ENCODE peak calls at places on chromosomes 1 and 21, in nine cellular contexts. One of them, this sample, is unnamed.
A peak's percentile ranks its signal among the peaks of the same experiment; 100 is the strongest.

GRCh38 chr1:47444578-47445465 is 7.0 kb downstream of the FOXD2 start:
- DNase-seq in fibroblast of the aortic adventitia: no peak
- DNase-seq in WTC11: peak; percentile 55
- DNase-seq in AG04450: no peak
- DNase-seq in osteocyte: no peak
- DNase-seq in left ventricle myocardium inferior: no peak
- DNase-seq in PC-3: no peak
- DNase-seq in hepatocyte: no peak
- DNase-seq in mesothelial cell of epicardium: peak; percentile 58
- DNase-seq in this sample: no peak

GRCh38 chr1:226212545-226212944 is 10.9 kb upstream of the MIXL1 start:
- DNase-seq in left ventricle myocardium inferior: no peak
- DNase-seq in WTC11: no peak
- DNase-seq in fibroblast of the aortic adventitia: no peak
- DNase-seq in osteocyte: no peak
- DNase-seq in AG04450: no peak
- DNase-seq in PC-3: no peak
- DNase-seq in hepatocyte: no peak
- DNase-seq in mesothelial cell of epicardium: no peak
- DNase-seq in this sample: no peak

GRCh38 chr1:6899621-6900020 is 114.4 kb downstream of the CAMTA1 start:
- DNase-seq in hepatocyte: no peak
- DNase-seq in mesothelial cell of epicardium: no peak
- DNase-seq in left ventricle myocardium inferior: no peak
- DNase-seq in AG04450: no peak
- DNase-seq in fibroblast of the aortic adventitia: no peak
- DNase-seq in PC-3: no peak
- DNase-seq in WTC11: no peak
- DNase-seq in osteocyte: no peak
- DNase-seq in this sample: no peak

GRCh38 chr1:22957066-22957465 is 15.6 kb downstream of the LACTBL1 start:
- DNase-seq in osteocyte: no peak
- DNase-seq in WTC11: no peak
- DNase-seq in left ventricle myocardium inferior: no peak
- DNase-seq in fibroblast of the aortic adventitia: no peak
- DNase-seq in PC-3: no peak
- DNase-seq in hepatocyte: no peak
- DNase-seq in AG04450: no peak
- DNase-seq in mesothelial cell of epicardium: no peak
- DNase-seq in this sample: no peak

GRCh38 chr21:45615145-45615711 is 28.3 kb upstream of the PCBP3 start:
- DNase-seq in hepatocyte: no peak
- DNase-seq in fibroblast of the aortic adventitia: peak; percentile 33
- DNase-seq in osteocyte: no peak
- DNase-seq in PC-3: peak; percentile 41
- DNase-seq in mesothelial cell of epicardium: no peak
- DNase-seq in AG04450: no peak
- DNase-seq in WTC11: no peak
- DNase-seq in left ventricle myocardium inferior: no peak
- DNase-seq in this sample: no peak

GRCh38 chr1:226975909-226976670 is 36.0 kb downstream of the COQ8A start:
- DNase-seq in PC-3: no peak
- DNase-seq in mesothelial cell of epicardium: no peak
- DNase-seq in AG04450: no peak
- DNase-seq in fibroblast of the aortic adventitia: no peak
- DNase-seq in hepatocyte: no peak
- DNase-seq in left ventricle myocardium inferior: no peak
- DNase-seq in osteocyte: peak; percentile 77
- DNase-seq in WTC11: no peak
- DNase-seq in this sample: no peak

GRCh38 chr1:170732262-170732595 is 68.3 kb downstream of the PRRX1 start:
- DNase-seq in hepatocyte: no peak
- DNase-seq in mesothelial cell of epicardium: no peak
- DNase-seq in AG04450: no peak
- DNase-seq in WTC11: no peak
- DNase-seq in left ventricle myocardium inferior: no peak
- DNase-seq in fibroblast of the aortic adventitia: peak; percentile 44
- DNase-seq in osteocyte: no peak
- DNase-seq in PC-3: no peak
- DNase-seq in this sample: no peak

GRCh38 chr1:32903991-32904776 is 3.0 kb upstream of the TMEM54 start:
- DNase-seq in mesothelial cell of epicardium: no peak
- DNase-seq in PC-3: no peak
- DNase-seq in AG04450: no peak
- DNase-seq in fibroblast of the aortic adventitia: no peak
- DNase-seq in osteocyte: no peak
- DNase-seq in left ventricle myocardium inferior: no peak
- DNase-seq in hepatocyte: no peak
- DNase-seq in WTC11: no peak
- DNase-seq in this sample: no peak

GRCh38 chr1:39183503-39184353 is 20.8 kb upstream of the MACF1 start:
- DNase-seq in hepatocyte: peak; percentile 89
- DNase-seq in PC-3: peak; percentile 98
- DNase-seq in WTC11: peak; percentile 52
- DNase-seq in osteocyte: no peak
- DNase-seq in mesothelial cell of epicardium: no peak
- DNase-seq in fibroblast of the aortic adventitia: peak; percentile 47
- DNase-seq in AG04450: no peak
- DNase-seq in left ventricle myocardium inferior: no peak
- DNase-seq in this sample: peak; percentile 85

GRCh38 chr21:39660596-39660995 is 47.9 kb downstream of the B3GALT5 start:
- DNase-seq in AG04450: peak; percentile 73
- DNase-seq in WTC11: no peak
- DNase-seq in PC-3: peak; percentile 61
- DNase-seq in left ventricle myocardium inferior: peak; percentile 45
- DNase-seq in hepatocyte: peak; percentile 79
- DNase-seq in osteocyte: peak; percentile 46
- DNase-seq in fibroblast of the aortic adventitia: peak; percentile 63
- DNase-seq in mesothelial cell of epicardium: peak; percentile 67
- DNase-seq in this sample: no peak

GRCh38 chr1:41345434-41346075 is 15.7 kb upstream of the FOXO6 start:
- DNase-seq in AG04450: no peak
- DNase-seq in WTC11: no peak
- DNase-seq in PC-3: no peak
- DNase-seq in hepatocyte: no peak
- DNase-seq in fibroblast of the aortic adventitia: peak; percentile 11
- DNase-seq in osteocyte: no peak
- DNase-seq in left ventricle myocardium inferior: no peak
- DNase-seq in mesothelial cell of epicardium: peak; percentile 27
- DNase-seq in this sample: no peak

GRCh38 chr1:16111771-16112557 is 38.5 kb upstream of the FAM131C start:
- DNase-seq in PC-3: no peak
- DNase-seq in left ventricle myocardium inferior: no peak
- DNase-seq in hepatocyte: peak; percentile 73
- DNase-seq in mesothelial cell of epicardium: no peak
- DNase-seq in WTC11: no peak
- DNase-seq in AG04450: peak; percentile 53
- DNase-seq in fibroblast of the aortic adventitia: peak; percentile 90
- DNase-seq in osteocyte: no peak
- DNase-seq in this sample: no peak

GRCh38 chr1:200226268-200226968 is 183.4 kb downstream of the ZNF281 start:
- DNase-seq in left ventricle myocardium inferior: no peak
- DNase-seq in mesothelial cell of epicardium: no peak
- DNase-seq in fibroblast of the aortic adventitia: peak; percentile 45
- DNase-seq in osteocyte: no peak
- DNase-seq in WTC11: no peak
- DNase-seq in AG04450: no peak
- DNase-seq in PC-3: no peak
- DNase-seq in hepatocyte: no peak
- DNase-seq in this sample: peak; percentile 54

DNA sequence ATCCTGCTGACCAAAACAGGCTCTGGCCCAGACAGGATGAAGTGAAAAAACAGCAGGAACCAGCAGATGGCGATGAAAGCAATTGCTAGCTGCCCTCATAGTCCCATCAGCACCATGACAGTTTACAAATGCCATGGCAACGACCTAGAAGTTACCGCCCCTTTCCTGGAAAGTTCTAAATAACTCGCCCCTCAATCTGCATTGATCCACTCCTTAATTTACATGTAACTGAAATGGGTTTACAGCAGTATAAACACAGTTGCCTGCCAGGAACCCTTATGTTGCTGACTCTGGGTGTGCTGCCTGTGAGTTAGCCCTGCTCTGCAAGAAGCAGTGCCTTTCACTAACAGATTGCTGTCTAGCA is 65.5 kb upstream of the CR1L start:
- DNase-seq in osteocyte: no peak
- DNase-seq in WTC11: peak; percentile 72
- DNase-seq in fibroblast of the aortic adventitia: peak; percentile 64
- DNase-seq in left ventricle myocardium inferior: no peak
- DNase-seq in hepatocyte: peak; percentile 73
- DNase-seq in AG04450: peak; percentile 8
- DNase-seq in PC-3: peak; percentile 92
- DNase-seq in mesothelial cell of epicardium: no peak
- DNase-seq in this sample: peak; percentile 75
- TF ChIP-seq CTCF in osteocyte: peak; percentile 55
- TF ChIP-seq CTCF in WTC11: peak; percentile 24
- TF ChIP-seq CTCF in fibroblast of the aortic adventitia: peak; percentile 64
- TF ChIP-seq CTCF in left ventricle myocardium inferior: peak; percentile 53
- TF ChIP-seq CTCF in hepatocyte: peak; percentile 65
- TF ChIP-seq CTCF in AG04450: peak; percentile 58
- TF ChIP-seq CTCF in PC-3: peak; percentile 91
- TF ChIP-seq CTCF in mesothelial cell of epicardium: no peak
- TF ChIP-seq CTCF in this sample: peak; percentile 81

GRCh38 chr1:61756773-61757172 is 14.5 kb downstream of the PATJ start:
- DNase-seq in PC-3: no peak
- DNase-seq in osteocyte: no peak
- DNase-seq in mesothelial cell of epicardium: no peak
- DNase-seq in AG04450: no peak
- DNase-seq in fibroblast of the aortic adventitia: no peak
- DNase-seq in left ventricle myocardium inferior: no peak
- DNase-seq in WTC11: no peak
- DNase-seq in hepatocyte: no peak
- DNase-seq in this sample: no peak
- TF ChIP-seq CTCF in PC-3: no peak
- TF ChIP-seq CTCF in osteocyte: no peak
- TF ChIP-seq CTCF in mesothelial cell of epicardium: no peak
- TF ChIP-seq CTCF in AG04450: no peak
- TF ChIP-seq CTCF in fibroblast of the aortic adventitia: no peak
- TF ChIP-seq CTCF in left ventricle myocardium inferior: no peak
- TF ChIP-seq CTCF in WTC11: no peak
- TF ChIP-seq CTCF in hepatocyte: no peak
- TF ChIP-seq CTCF in this sample: no peak

DNA sequence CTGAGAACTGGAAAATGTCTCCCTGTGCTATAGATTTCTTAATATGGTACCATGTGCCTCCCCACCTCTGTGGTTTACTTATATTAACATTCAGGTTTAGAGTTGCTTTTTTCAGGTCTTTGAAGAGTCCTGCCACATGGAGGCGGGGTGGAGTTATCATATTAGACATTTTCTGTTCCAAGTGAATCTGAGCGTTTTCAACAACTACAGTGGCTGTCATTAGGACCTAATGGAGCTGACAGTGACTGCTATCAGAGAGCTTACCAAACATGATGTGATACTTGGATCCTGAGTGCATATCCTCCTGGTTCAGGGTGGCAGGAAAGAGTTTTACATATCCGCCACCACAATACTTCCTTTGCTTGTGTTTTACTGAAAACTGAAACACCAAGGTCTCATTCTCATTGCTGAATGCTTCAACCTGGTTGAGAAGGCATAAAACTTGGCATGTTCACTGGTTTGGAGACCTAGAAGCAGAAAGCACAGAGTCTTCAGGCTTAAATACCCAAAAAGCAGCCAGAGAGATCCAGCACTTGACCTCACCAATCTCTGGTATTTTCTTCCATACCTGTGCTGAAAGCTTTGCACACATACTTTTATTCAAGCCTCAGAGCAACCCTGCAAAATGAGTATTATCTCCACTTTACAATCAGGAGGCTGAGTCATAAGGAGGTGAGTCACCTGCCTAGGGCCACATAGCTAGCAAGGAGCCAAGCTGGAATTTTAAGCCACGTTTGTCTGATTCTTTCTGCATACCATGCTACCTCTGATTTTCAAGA is 47.4 kb upstream of the OSBPL9 start:
- DNase-seq in osteocyte: no peak
- DNase-seq in fibroblast of the aortic adventitia: peak; percentile 81
- DNase-seq in AG04450: peak; percentile 30
- DNase-seq in mesothelial cell of epicardium: no peak
- DNase-seq in left ventricle myocardium inferior: no peak
- DNase-seq in PC-3: peak; percentile 98
- DNase-seq in hepatocyte: peak; percentile 81
- DNase-seq in WTC11: no peak
- DNase-seq in this sample: peak; percentile 83
- TF ChIP-seq CTCF in osteocyte: peak; percentile 36
- TF ChIP-seq CTCF in fibroblast of the aortic adventitia: peak; percentile 20
- TF ChIP-seq CTCF in AG04450: peak; percentile 31
- TF ChIP-seq CTCF in mesothelial cell of epicardium: no peak
- TF ChIP-seq CTCF in left ventricle myocardium inferior: peak; percentile 28
- TF ChIP-seq CTCF in PC-3: peak; percentile 63
- TF ChIP-seq CTCF in hepatocyte: peak; percentile 31
- TF ChIP-seq CTCF in WTC11: no peak
- TF ChIP-seq CTCF in this sample: peak; percentile 30

DNA sequence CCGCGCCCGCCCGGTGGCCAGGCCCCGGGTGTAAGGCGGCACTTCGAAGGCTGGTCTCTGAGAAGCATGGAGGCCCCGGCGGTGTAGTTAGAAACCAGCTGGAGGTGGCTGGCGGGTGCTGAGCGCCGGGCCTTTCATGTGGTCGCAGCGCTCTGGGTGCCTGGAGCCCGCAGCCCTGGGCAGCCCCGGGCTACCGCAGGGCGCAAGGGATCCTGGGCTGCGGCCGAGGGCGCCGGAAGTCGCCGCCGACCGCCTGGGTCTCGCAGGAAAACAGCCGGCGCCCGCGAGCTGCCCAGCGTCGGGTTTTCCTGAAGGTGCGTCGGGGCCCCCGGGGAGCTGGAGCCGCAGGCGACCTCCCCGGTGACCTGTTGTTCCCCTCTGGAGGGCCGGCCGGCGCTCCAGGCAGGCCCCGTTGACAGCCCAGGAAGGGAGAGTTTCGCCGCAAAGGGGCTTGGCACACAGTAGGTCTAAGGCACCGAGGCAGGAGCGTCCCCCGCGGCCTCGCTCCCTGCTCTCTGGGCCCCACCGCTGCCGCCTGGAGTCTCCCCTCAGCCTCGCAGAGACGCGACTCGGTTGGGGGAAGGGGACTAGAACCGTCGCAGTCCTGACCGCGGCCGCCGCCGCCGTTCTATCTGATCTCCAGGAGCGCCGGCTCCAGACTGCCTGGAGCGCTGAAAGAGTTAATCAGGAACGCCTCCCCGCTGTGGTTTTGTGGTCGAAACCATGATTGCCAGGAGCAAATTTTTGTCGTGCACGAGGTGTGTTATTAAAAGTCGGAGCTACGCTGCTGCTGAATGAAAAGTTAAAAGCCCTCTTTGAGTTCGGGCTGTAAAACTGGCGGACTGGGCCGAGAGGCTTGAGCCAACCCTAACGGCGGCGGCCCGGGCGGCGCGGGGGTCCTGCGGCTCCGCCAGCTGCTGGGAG is 2.8 kb downstream of the GRHL3 start:
- DNase-seq in osteocyte: no peak
- DNase-seq in WTC11: peak; percentile 65
- DNase-seq in mesothelial cell of epicardium: peak; percentile 75
- DNase-seq in AG04450: peak; percentile 51
- DNase-seq in left ventricle myocardium inferior: peak; percentile 30
- DNase-seq in hepatocyte: peak; percentile 74
- DNase-seq in fibroblast of the aortic adventitia: peak; percentile 72
- DNase-seq in PC-3: peak; percentile 87
- DNase-seq in this sample: peak; percentile 98
- TF ChIP-seq CTCF in osteocyte: no peak
- TF ChIP-seq CTCF in WTC11: no peak
- TF ChIP-seq CTCF in mesothelial cell of epicardium: no peak
- TF ChIP-seq CTCF in AG04450: no peak
- TF ChIP-seq CTCF in left ventricle myocardium inferior: no peak
- TF ChIP-seq CTCF in hepatocyte: no peak
- TF ChIP-seq CTCF in fibroblast of the aortic adventitia: no peak
- TF ChIP-seq CTCF in PC-3: no peak
- TF ChIP-seq CTCF in this sample: no peak